ENCODE peak calls at places on chromosomes 2 and 18, in six cellular contexts. One of them, this sample, is unnamed.

GRCh38 chr2:238423561-238424312 is 3.0 kb upstream of the ASB1 start:
- DNase-seq in upper lobe of right lung: no peak
- DNase-seq in GM12865: no peak
- DNase-seq in fibroblast of pulmonary artery: no peak
- DNase-seq in transverse colon: no peak
- DNase-seq in tibial artery: no peak
- DNase-seq in this sample: no peak

GRCh38 chr2:51994123-51994788 is 962.3 kb upstream of the NRXN1 start:
- DNase-seq in GM12865: no peak
- DNase-seq in upper lobe of right lung: no peak
- DNase-seq in tibial artery: no peak
- DNase-seq in transverse colon: no peak
- DNase-seq in fibroblast of pulmonary artery: no peak
- DNase-seq in this sample: no peak

GRCh38 chr2:95667480-95667879 is 75.7 kb downstream of the TRIM43 start:
- DNase-seq in tibial artery: no peak
- DNase-seq in fibroblast of pulmonary artery: no peak
- DNase-seq in GM12865: no peak
- DNase-seq in transverse colon: no peak
- DNase-seq in upper lobe of right lung: no peak
- DNase-seq in this sample: no peak

GRCh38 chr2:159612255-159612901 is 4.0 kb downstream of the BAZ2B start:
- DNase-seq in tibial artery: no peak
- DNase-seq in fibroblast of pulmonary artery: peak
- DNase-seq in upper lobe of right lung: no peak
- DNase-seq in GM12865: peak
- DNase-seq in transverse colon: no peak
- DNase-seq in this sample: no peak

GRCh38 chr2:159996792-159997546 is 65.4 kb downstream of the PLA2R1 start:
- DNase-seq in fibroblast of pulmonary artery: peak
- DNase-seq in tibial artery: no peak
- DNase-seq in upper lobe of right lung: no peak
- DNase-seq in transverse colon: no peak
- DNase-seq in GM12865: no peak
- DNase-seq in this sample: no peak

GRCh38 chr2:98734157-98734556 is 3.2 kb upstream of the MGAT4A start:
- DNase-seq in fibroblast of pulmonary artery: no peak
- DNase-seq in upper lobe of right lung: no peak
- DNase-seq in GM12865: no peak
- DNase-seq in tibial artery: no peak
- DNase-seq in transverse colon: no peak
- DNase-seq in this sample: no peak

GRCh38 chr2:171042253-171042969 is 113.4 kb downstream of the GORASP2 start:
- DNase-seq in GM12865: no peak
- DNase-seq in fibroblast of pulmonary artery: peak
- DNase-seq in upper lobe of right lung: no peak
- DNase-seq in tibial artery: no peak
- DNase-seq in transverse colon: no peak
- DNase-seq in this sample: no peak

GRCh38 chr2:71423817-71424420 is 29.4 kb upstream of the DYSF start:
- DNase-seq in tibial artery: no peak
- DNase-seq in upper lobe of right lung: no peak
- DNase-seq in GM12865: no peak
- DNase-seq in transverse colon: no peak
- DNase-seq in fibroblast of pulmonary artery: no peak
- DNase-seq in this sample: no peak

GRCh38 chr2:82657066-82657465 is 1802.0 kb downstream of the SUCLG1 start:
- DNase-seq in fibroblast of pulmonary artery: no peak
- DNase-seq in tibial artery: no peak
- DNase-seq in GM12865: no peak
- DNase-seq in upper lobe of right lung: no peak
- DNase-seq in transverse colon: no peak
- DNase-seq in this sample: no peak

GRCh38 chr18:28594034-28594433 is 417.1 kb upstream of the CDH2 start:
- DNase-seq in upper lobe of right lung: no peak
- DNase-seq in fibroblast of pulmonary artery: peak
- DNase-seq in GM12865: no peak
- DNase-seq in tibial artery: no peak
- DNase-seq in transverse colon: no peak
- DNase-seq in this sample: no peak

GRCh38 chr18:36831139-36831538 is 2.2 kb downstream of the KIAA1328 start:
- DNase-seq in GM12865: no peak
- DNase-seq in transverse colon: no peak
- DNase-seq in upper lobe of right lung: no peak
- DNase-seq in tibial artery: no peak
- DNase-seq in fibroblast of pulmonary artery: no peak
- DNase-seq in this sample: no peak

GRCh38 chr2:176297067-176297466 is 27.8 kb downstream of the MTX2 start:
- DNase-seq in fibroblast of pulmonary artery: no peak
- DNase-seq in tibial artery: no peak
- DNase-seq in transverse colon: no peak
- DNase-seq in upper lobe of right lung: no peak
- DNase-seq in GM12865: no peak
- DNase-seq in this sample: no peak

GRCh38 chr18:38330573-38330972 is 765.0 kb upstream of the CELF4 start:
- DNase-seq in fibroblast of pulmonary artery: no peak
- DNase-seq in GM12865: peak
- DNase-seq in transverse colon: no peak
- DNase-seq in upper lobe of right lung: no peak
- DNase-seq in tibial artery: no peak
- DNase-seq in this sample: no peak

GRCh38 chr18:66826211-66826610 is 222.3 kb upstream of the CDH19 start:
- DNase-seq in GM12865: no peak
- DNase-seq in upper lobe of right lung: no peak
- DNase-seq in transverse colon: no peak
- DNase-seq in tibial artery: no peak
- DNase-seq in fibroblast of pulmonary artery: peak
- DNase-seq in this sample: no peak

GRCh38 chr2:161223139-161223732 is 63.0 kb downstream of the TANK start:
- DNase-seq in GM12865: peak
- DNase-seq in fibroblast of pulmonary artery: peak
- DNase-seq in transverse colon: no peak
- DNase-seq in tibial artery: no peak
- DNase-seq in upper lobe of right lung: no peak
- DNase-seq in this sample: no peak

GRCh38 chr2:203585541-203585940 is 50.4 kb upstream of the RAPH1 start:
- DNase-seq in transverse colon: no peak
- DNase-seq in fibroblast of pulmonary artery: no peak
- DNase-seq in GM12865: no peak
- DNase-seq in tibial artery: no peak
- DNase-seq in upper lobe of right lung: no peak
- DNase-seq in this sample: no peak

GRCh38 chr2:12270876-12271588 is 445.7 kb upstream of the TRIB2 start:
- DNase-seq in transverse colon: no peak
- DNase-seq in upper lobe of right lung: no peak
- DNase-seq in tibial artery: no peak
- DNase-seq in GM12865: peak
- DNase-seq in fibroblast of pulmonary artery: no peak
- DNase-seq in this sample: no peak

GRCh38 chr2:32697156-32697555 is 69.3 kb downstream of the TTC27 start:
- DNase-seq in upper lobe of right lung: no peak
- DNase-seq in transverse colon: no peak
- DNase-seq in GM12865: no peak
- DNase-seq in fibroblast of pulmonary artery: peak
- DNase-seq in tibial artery: no peak
- DNase-seq in this sample: no peak

GRCh38 chr2:31299547-31299946 is 65.6 kb downstream of the EHD3 start:
- DNase-seq in GM12865: no peak
- DNase-seq in fibroblast of pulmonary artery: no peak
- DNase-seq in upper lobe of right lung: no peak
- DNase-seq in tibial artery: no peak
- DNase-seq in transverse colon: no peak
- DNase-seq in this sample: no peak

GRCh38 chr2:96841707-96842495 is 1.9 kb downstream of the ANKRD23 start:
- DNase-seq in fibroblast of pulmonary artery: no peak
- DNase-seq in GM12865: no peak
- DNase-seq in tibial artery: no peak
- DNase-seq in transverse colon: no peak
- DNase-seq in upper lobe of right lung: no peak
- DNase-seq in this sample: no peak

GRCh38 chr2:96409543-96410184 is 74.1 kb downstream of the NCAPH start:
- DNase-seq in fibroblast of pulmonary artery: peak
- DNase-seq in transverse colon: no peak
- DNase-seq in upper lobe of right lung: no peak
- DNase-seq in GM12865: no peak
- DNase-seq in tibial artery: no peak
- DNase-seq in this sample: no peak

GRCh38 chr18:79361766-79362522 is 33.8 kb upstream of the NFATC1 start:
- DNase-seq in upper lobe of right lung: no peak
- DNase-seq in fibroblast of pulmonary artery: peak
- DNase-seq in GM12865: no peak
- DNase-seq in tibial artery: no peak
- DNase-seq in transverse colon: no peak
- DNase-seq in this sample: no peak

GRCh38 chr2:133497261-133497893 is 70.9 kb downstream of the NCKAP5 start:
- DNase-seq in transverse colon: no peak
- DNase-seq in fibroblast of pulmonary artery: peak
- DNase-seq in upper lobe of right lung: no peak
- DNase-seq in GM12865: no peak
- DNase-seq in tibial artery: no peak
- DNase-seq in this sample: no peak

GRCh38 chr2:25690058-25690457 is 16.7 kb upstream of the DTNB start:
- DNase-seq in fibroblast of pulmonary artery: peak
- DNase-seq in upper lobe of right lung: no peak
- DNase-seq in transverse colon: no peak
- DNase-seq in GM12865: no peak
- DNase-seq in tibial artery: no peak
- DNase-seq in this sample: no peak

DNA sequence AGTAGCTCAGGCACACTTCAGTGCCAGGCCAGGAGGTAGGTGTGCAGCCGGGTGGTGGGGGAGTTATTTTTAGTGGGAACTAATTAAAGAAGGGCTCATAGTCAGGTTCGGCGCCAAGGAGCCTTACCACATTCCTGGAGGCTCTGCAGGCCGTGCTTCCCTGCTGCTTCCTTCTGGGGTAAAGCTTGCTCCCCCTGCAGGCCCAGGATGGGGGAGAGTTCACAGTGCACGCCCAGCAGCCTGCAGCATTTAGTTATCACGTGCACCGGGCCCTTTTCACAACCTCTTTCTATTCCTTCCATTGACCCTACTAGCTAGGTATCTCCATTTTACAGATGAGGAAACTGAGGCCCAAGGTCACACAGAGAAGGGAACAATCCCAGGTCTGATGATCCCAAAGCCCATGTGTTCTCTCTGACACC is 2.5 kb downstream of the KCNF1 start:
- DNase-seq in fibroblast of pulmonary artery: peak
- DNase-seq in upper lobe of right lung: peak
- DNase-seq in transverse colon: peak
- DNase-seq in GM12865: peak
- DNase-seq in tibial artery: no peak
- DNase-seq in this sample: no peak
- H3K4me3 ChIP-seq in fibroblast of pulmonary artery: no peak
- H3K4me3 ChIP-seq in upper lobe of right lung: no peak
- H3K4me3 ChIP-seq in transverse colon: no peak
- H3K4me3 ChIP-seq in GM12865: no peak
- H3K4me3 ChIP-seq in tibial artery: no peak
- H3K4me3 ChIP-seq in this sample: no peak

DNA sequence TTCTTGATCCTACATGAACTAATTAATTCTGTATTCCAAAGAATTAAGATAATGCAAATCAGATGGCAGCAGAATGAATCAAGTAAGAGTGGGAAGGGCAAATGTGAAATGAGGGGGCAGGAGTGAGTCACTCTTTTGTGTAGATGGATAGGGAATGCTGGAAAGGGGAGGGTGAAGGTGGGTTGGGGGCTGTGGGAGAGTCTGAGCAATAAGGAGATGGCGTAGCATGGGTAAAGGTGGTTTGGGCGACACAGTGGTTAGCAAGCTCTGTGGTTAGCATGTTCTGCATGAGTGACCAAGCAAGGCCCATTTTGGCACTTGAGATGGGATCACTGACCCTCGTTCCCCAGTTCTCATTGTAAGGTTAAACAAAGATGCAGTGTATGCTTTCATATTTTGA is 20.4 kb downstream of the GPD2 start:
- DNase-seq in transverse colon: no peak
- DNase-seq in upper lobe of right lung: no peak
- DNase-seq in tibial artery: no peak
- DNase-seq in GM12865: peak
- DNase-seq in fibroblast of pulmonary artery: no peak
- DNase-seq in this sample: no peak
- TF ChIP-seq CTCF in transverse colon: no peak
- TF ChIP-seq CTCF in upper lobe of right lung: no peak
- TF ChIP-seq CTCF in tibial artery: no peak
- TF ChIP-seq CTCF in GM12865: no peak
- TF ChIP-seq CTCF in fibroblast of pulmonary artery: no peak
- TF ChIP-seq CTCF in this sample: no peak

GRCh38 chr2:151996243-151997003 is 102.4 kb downstream of the CACNB4 start:
- DNase-seq in fibroblast of pulmonary artery: no peak
- DNase-seq in upper lobe of right lung: no peak
- DNase-seq in GM12865: no peak
- DNase-seq in transverse colon: no peak
- DNase-seq in tibial artery: no peak
- DNase-seq in this sample: no peak
- H3K4me3 ChIP-seq in fibroblast of pulmonary artery: no peak
- H3K4me3 ChIP-seq in upper lobe of right lung: no peak
- H3K4me3 ChIP-seq in GM12865: no peak
- H3K4me3 ChIP-seq in transverse colon: no peak
- H3K4me3 ChIP-seq in tibial artery: no peak
- H3K4me3 ChIP-seq in this sample: no peak

DNA sequence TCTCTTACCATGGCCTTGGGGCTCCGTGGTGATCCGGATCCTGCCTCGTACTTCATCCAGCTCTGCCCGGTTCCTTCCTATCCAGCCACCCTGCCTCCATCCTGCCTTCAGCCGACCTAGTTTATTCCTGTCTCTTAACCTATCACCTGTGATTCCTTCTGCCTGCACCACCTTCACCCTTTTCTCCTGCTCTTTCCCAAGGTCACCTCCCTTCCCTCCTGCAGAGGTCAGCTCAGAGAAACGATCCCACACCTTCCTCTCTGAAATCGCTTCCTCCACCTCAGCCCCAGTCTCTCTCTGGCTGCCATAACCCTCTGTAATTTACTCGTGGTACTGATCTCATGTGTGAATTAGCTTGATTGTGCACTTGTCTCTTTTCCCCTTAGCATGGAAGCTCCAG is 23.5 kb upstream of the LAPTM4A start:
- DNase-seq in fibroblast of pulmonary artery: no peak
- DNase-seq in GM12865: no peak
- DNase-seq in tibial artery: no peak
- DNase-seq in transverse colon: no peak
- DNase-seq in upper lobe of right lung: no peak
- DNase-seq in this sample: no peak
- TF ChIP-seq CTCF in fibroblast of pulmonary artery: no peak
- TF ChIP-seq CTCF in GM12865: no peak
- TF ChIP-seq CTCF in tibial artery: no peak
- TF ChIP-seq CTCF in transverse colon: no peak
- TF ChIP-seq CTCF in upper lobe of right lung: no peak
- TF ChIP-seq CTCF in this sample: no peak